ENCODE peak calls at places on chromosome 15, in six cellular contexts. I, M, Q, O, D and L are unnamed samples.

GRCh38 chr15:94666553-94666952 is 435.2 kb downstream of the MCTP2 start:
- DNase-seq in I (no peak), M (no peak), Q (no peak), O (no peak), D (no peak), L (no peak)

GRCh38 chr15:83837946-83838571 is 184.1 kb downstream of the ADAMTSL3 start:
- DNase-seq in I (peak), M (peak), Q (peak), O (no peak), D (peak), L (peak)

GRCh38 chr15:87746333-87746732 is 510.2 kb downstream of the NTRK3 start:
- DNase-seq in I (no peak), M (no peak), Q (no peak), O (no peak), D (no peak), L (no peak)

GRCh38 chr15:39756806-39757522 is 25.7 kb downstream of the FSIP1 start:
- DNase-seq in I (peak), M (peak), Q (no peak), O (peak), D (no peak), L (peak)

GRCh38 chr15:56672721-56673120 is 60.6 kb downstream of the ZNF280D start:
- DNase-seq in I (no peak), M (peak), Q (no peak), O (no peak), D (no peak), L (peak)

GRCh38 chr15:38190501-38190900 is 62.1 kb upstream of the SPRED1 start:
- DNase-seq in I (no peak), M (no peak), Q (no peak), O (no peak), D (no peak), L (no peak)

GRCh38 chr15:45133561-45133920 is 3.7 kb downstream of the DUOX1 start:
- DNase-seq in I (no peak), M (no peak), Q (no peak), O (no peak), D (no peak), L (no peak)

GRCh38 chr15:26630857-26631256 is 142.0 kb downstream of the GABRB3 start:
- DNase-seq in I (no peak), M (no peak), Q (no peak), O (no peak), D (no peak), L (no peak)

GRCh38 chr15:24878153-24878552 is 76.6 kb upstream of the SNRPN start:
- DNase-seq in I (no peak), M (peak), Q (no peak), O (no peak), D (no peak), L (no peak)

GRCh38 chr15:90165659-90166489 is 35.3 kb upstream of the SEMA4B start:
- DNase-seq in I (no peak), M (peak), Q (peak), O (peak), D (no peak), L (peak)

GRCh38 chr15:33913459-33913858 is 54.8 kb upstream of the CHRM5 start:
- DNase-seq in I (no peak), M (peak), Q (no peak), O (no peak), D (no peak), L (no peak)

GRCh38 chr15:45168286-45168685 is 19.5 kb downstream of the SHF start:
- DNase-seq in I (no peak), M (no peak), Q (no peak), O (no peak), D (no peak), L (no peak)

GRCh38 chr15:38004218-38004848 is 69.9 kb downstream of the TMCO5A start:
- DNase-seq in I (no peak), M (no peak), Q (no peak), O (no peak), D (no peak), L (no peak)

GRCh38 chr15:62138124-62138523 is 27.0 kb downstream of the C2CD4B start:
- DNase-seq in I (no peak), M (peak), Q (no peak), O (no peak), D (no peak), L (no peak)

GRCh38 chr15:73633991-73634495 is 854 bp upstream of the NPTN start:
- DNase-seq in I (no peak), M (peak), Q (no peak), O (peak), D (no peak), L (peak)

GRCh38 chr15:100919481-100920405 is 586 bp downstream of the LRRK1 start:
- DNase-seq in I (no peak), M (peak), Q (no peak), O (no peak), D (no peak), L (peak)

GRCh38 chr15:31442203-31443090 is 115.8 kb downstream of the KLF13 start:
- DNase-seq in I (no peak), M (peak), Q (no peak), O (peak), D (no peak), L (peak)

GRCh38 chr15:25789616-25790002 is 73.5 kb downstream of the ATP10A start:
- DNase-seq in I (no peak), M (no peak), Q (no peak), O (no peak), D (no peak), L (no peak)

GRCh38 chr15:66098019-66098363 is 155.6 kb downstream of the MEGF11 start:
- DNase-seq in I (no peak), M (no peak), Q (no peak), O (no peak), D (no peak), L (no peak)

GRCh38 chr15:66094331-66094730 is 159.2 kb downstream of the MEGF11 start:
- DNase-seq in I (no peak), M (no peak), Q (no peak), O (no peak), D (no peak), L (no peak)

GRCh38 chr15:66097151-66098018 is 156.2 kb downstream of the MEGF11 start:
- DNase-seq in I (no peak), M (peak), Q (no peak), O (no peak), D (no peak), L (no peak)

GRCh38 chr15:66096711-66097058 is 156.9 kb downstream of the MEGF11 start:
- DNase-seq in I (no peak), M (no peak), Q (no peak), O (no peak), D (no peak), L (no peak)

DNA sequence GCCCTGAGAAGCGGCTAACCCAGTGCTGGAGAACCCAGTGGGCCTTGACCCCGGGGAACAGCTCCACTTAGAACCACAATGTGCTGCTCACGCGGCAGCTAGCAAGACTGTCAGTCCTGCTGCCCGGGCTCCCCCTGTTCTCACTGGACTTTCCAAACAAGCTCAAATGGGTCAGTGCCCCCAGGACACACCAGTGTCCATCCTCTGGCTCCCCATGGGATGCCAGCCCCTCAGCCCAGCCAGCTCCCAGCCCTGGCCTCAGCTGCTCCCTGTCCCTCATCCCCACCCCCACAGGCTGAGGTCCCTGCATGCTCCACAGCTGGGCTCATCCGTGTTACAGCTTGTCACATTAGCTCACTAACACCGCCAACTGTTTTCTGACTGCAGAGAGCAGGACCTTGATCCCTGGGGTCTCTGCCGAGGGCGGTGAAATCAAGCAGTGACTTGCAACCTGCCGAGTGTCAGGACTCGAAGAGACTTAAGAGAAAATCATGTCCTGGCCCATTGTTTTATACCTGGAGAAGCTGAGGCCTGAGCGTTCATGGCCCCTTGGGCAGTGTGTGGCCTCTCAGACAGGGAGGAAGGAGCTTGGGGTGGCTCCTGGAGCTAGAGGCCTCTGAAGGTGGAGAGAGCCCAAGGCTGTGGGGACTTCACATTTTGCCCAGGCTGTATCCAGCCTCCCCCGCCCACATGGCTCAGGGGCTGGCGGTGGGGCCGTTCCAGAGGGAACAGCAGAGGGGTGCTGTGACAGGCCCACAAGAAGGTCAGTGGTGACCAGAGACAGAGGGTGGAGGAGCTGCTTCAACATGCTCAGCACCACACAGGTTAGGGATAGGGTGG is 157.5 kb downstream of the MEGF11 start:
- DNase-seq in I (no peak), M (no peak), Q (no peak), O (no peak), D (no peak), L (no peak)
- H3K23ac ChIP-seq in I (no peak), M (no peak), Q (no peak), O (no peak), D (no peak), L (no peak)

GRCh38 chr15:63341898-63342297 is 39.7 kb downstream of the CA12 start:
- DNase-seq in I (no peak), M (no peak), Q (no peak), O (no peak), D (no peak), L (no peak)
- H4K91ac ChIP-seq in I (no peak), M (no peak), Q (no peak), O (no peak), D (peak), L (no peak)

DNA sequence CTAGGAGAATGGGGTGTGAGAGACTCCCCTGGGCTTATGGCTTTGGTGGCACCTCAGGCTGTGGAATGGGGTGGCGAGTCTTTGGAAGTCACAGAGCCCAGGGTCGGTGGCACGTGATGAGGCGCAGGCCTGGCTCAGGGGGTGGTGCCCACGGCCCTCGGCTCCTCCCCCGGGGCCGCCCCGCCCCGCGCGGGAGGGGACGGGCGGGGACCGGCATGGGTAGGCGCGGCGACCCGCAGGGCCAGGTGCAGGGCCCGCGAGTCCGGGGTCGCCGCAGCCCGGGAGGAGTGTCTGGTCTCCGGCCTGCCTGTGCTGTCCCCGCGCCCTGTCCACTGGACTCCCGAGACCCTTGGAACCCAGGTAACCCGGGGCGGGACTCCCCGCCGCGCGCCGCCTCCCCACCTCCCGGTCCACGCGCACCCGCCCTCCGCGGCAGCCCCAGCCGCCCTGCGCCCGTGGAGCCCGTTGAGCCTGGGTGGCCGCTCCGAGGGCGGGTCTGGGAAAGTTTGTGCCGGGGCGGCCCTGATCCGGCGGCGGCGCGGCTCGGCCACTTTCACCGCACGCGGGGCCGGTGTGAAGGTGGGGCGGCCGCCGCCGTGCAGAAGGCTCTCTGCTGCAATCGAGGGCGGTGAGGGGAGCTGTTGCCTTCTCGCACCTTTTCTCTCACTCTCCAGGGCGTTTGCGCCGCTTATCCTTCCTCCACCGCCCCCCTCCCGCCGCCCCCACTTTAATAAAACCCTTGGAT is at the start of gene PAQR5:
- DNase-seq in I (no peak), M (no peak), Q (peak), O (no peak), D (no peak), L (peak)
- H3K23ac ChIP-seq in I (peak), M (no peak), Q (no peak), O (no peak), D (no peak), L (peak)

DNA sequence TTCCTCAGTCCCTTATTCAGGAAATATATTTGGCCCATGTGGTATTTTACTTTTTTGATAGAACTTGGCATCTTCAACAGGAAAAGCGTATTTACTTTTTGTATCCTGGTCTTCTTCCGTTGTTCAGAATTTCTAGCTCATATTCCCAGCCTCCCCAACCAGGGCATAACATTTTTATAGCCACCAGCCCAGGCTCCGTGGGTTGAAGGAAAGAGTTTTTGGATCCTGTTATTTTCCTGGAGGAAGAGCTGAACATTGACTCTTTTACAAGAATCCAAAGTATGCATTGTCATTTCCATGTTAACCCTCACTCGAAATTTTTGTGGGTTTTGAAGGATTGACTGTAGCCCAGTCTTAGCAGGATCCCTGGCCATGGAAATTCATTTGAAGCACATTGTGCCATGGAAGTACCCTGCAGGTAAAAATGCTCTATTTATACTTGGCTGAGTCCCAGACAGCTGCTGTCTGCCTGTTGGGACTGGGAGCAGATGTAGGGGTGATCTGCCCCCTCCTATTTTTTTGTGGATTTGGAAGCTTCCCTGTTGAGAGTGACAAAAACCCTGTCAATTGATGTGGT is 98.8 kb downstream of the AKAP13 start:
- DNase-seq in I (no peak), M (peak), Q (no peak), O (no peak), D (peak), L (peak)
- H4K91ac ChIP-seq in I (no peak), M (peak), Q (no peak), O (no peak), D (no peak), L (no peak)